ENCODE peak calls at places on chromosomes 5 and 9, in five cellular contexts. One of them, this sample, is unnamed.

GRCh38 chr5:78162253-78162862 is 132.1 kb downstream of the AP3B1 start:
- DNase-seq in GM23338: peak; percentile 63
- DNase-seq in NCI-H1436: peak; percentile 42
- DNase-seq in stimulated activated CD8-positive, alpha-beta memory T cell treated with anti-CD3 and anti-CD28 coated beads, Interleukin-15, amount 100 ng/mL, for 1 hour: no peak
- DNase-seq in activated T-helper 2 cell treated with anti-CD3 and anti-CD28 coated beads, Interferon-gamma antibody, Interleukin-2, Interleukin-4, amounts not matched to agents 10 μg/mL and 5 μg/mL and 100 μg/mL, durations not matched to agents 14 hours and 24 hours and 36 hours: no peak
- DNase-seq in this sample: no peak

GRCh38 chr5:9545301-9545958 is 445 bp downstream of the SEMA5A start:
- DNase-seq in GM23338: peak; percentile 63
- DNase-seq in NCI-H1436: no peak
- DNase-seq in stimulated activated CD8-positive, alpha-beta memory T cell treated with anti-CD3 and anti-CD28 coated beads, Interleukin-15, amount 100 ng/mL, for 1 hour: no peak
- DNase-seq in activated T-helper 2 cell treated with anti-CD3 and anti-CD28 coated beads, Interferon-gamma antibody, Interleukin-2, Interleukin-4, amounts not matched to agents 10 μg/mL and 5 μg/mL and 100 μg/mL, durations not matched to agents 14 hours and 24 hours and 36 hours: no peak
- DNase-seq in this sample: peak; percentile 74

GRCh38 chr9:104586496-104587180 is 12.6 kb downstream of the OR13C5 start:
- DNase-seq in GM23338: no peak
- DNase-seq in NCI-H1436: no peak
- DNase-seq in stimulated activated CD8-positive, alpha-beta memory T cell treated with anti-CD3 and anti-CD28 coated beads, Interleukin-15, amount 100 ng/mL, for 1 hour: no peak
- DNase-seq in activated T-helper 2 cell treated with anti-CD3 and anti-CD28 coated beads, Interferon-gamma antibody, Interleukin-2, Interleukin-4, amounts not matched to agents 10 μg/mL and 5 μg/mL and 100 μg/mL, durations not matched to agents 14 hours and 24 hours and 36 hours: no peak
- DNase-seq in this sample: no peak

GRCh38 chr5:170284231-170284630 is 13.3 kb downstream of the LCP2 start:
- DNase-seq in GM23338: no peak
- DNase-seq in NCI-H1436: no peak
- DNase-seq in stimulated activated CD8-positive, alpha-beta memory T cell treated with anti-CD3 and anti-CD28 coated beads, Interleukin-15, amount 100 ng/mL, for 1 hour: no peak
- DNase-seq in activated T-helper 2 cell treated with anti-CD3 and anti-CD28 coated beads, Interferon-gamma antibody, Interleukin-2, Interleukin-4, amounts not matched to agents 10 μg/mL and 5 μg/mL and 100 μg/mL, durations not matched to agents 14 hours and 24 hours and 36 hours: no peak
- DNase-seq in this sample: no peak

GRCh38 chr9:137772281-137772873 is 105.2 kb upstream of the CACNA1B start:
- DNase-seq in GM23338: peak; percentile 64
- DNase-seq in NCI-H1436: no peak
- DNase-seq in stimulated activated CD8-positive, alpha-beta memory T cell treated with anti-CD3 and anti-CD28 coated beads, Interleukin-15, amount 100 ng/mL, for 1 hour: no peak
- DNase-seq in activated T-helper 2 cell treated with anti-CD3 and anti-CD28 coated beads, Interferon-gamma antibody, Interleukin-2, Interleukin-4, amounts not matched to agents 10 μg/mL and 5 μg/mL and 100 μg/mL, durations not matched to agents 14 hours and 24 hours and 36 hours: no peak
- DNase-seq in this sample: peak; percentile 42

GRCh38 chr9:132575005-132575609 is 7.3 kb upstream of the BARHL1 start:
- DNase-seq in GM23338: peak; percentile 94
- DNase-seq in NCI-H1436: peak; percentile 85
- DNase-seq in stimulated activated CD8-positive, alpha-beta memory T cell treated with anti-CD3 and anti-CD28 coated beads, Interleukin-15, amount 100 ng/mL, for 1 hour: peak; percentile 14
- DNase-seq in activated T-helper 2 cell treated with anti-CD3 and anti-CD28 coated beads, Interferon-gamma antibody, Interleukin-2, Interleukin-4, amounts not matched to agents 10 μg/mL and 5 μg/mL and 100 μg/mL, durations not matched to agents 14 hours and 24 hours and 36 hours: peak; percentile 22
- DNase-seq in this sample: peak; percentile 87

GRCh38 chr9:87602933-87603643 is 105.4 kb downstream of the DAPK1 start:
- DNase-seq in GM23338: no peak
- DNase-seq in NCI-H1436: no peak
- DNase-seq in stimulated activated CD8-positive, alpha-beta memory T cell treated with anti-CD3 and anti-CD28 coated beads, Interleukin-15, amount 100 ng/mL, for 1 hour: no peak
- DNase-seq in activated T-helper 2 cell treated with anti-CD3 and anti-CD28 coated beads, Interferon-gamma antibody, Interleukin-2, Interleukin-4, amounts not matched to agents 10 μg/mL and 5 μg/mL and 100 μg/mL, durations not matched to agents 14 hours and 24 hours and 36 hours: no peak
- DNase-seq in this sample: no peak

GRCh38 chr5:12625667-12626263 is 721.5 kb upstream of the CTNND2 start:
- DNase-seq in GM23338: peak; percentile 23
- DNase-seq in NCI-H1436: no peak
- DNase-seq in stimulated activated CD8-positive, alpha-beta memory T cell treated with anti-CD3 and anti-CD28 coated beads, Interleukin-15, amount 100 ng/mL, for 1 hour: no peak
- DNase-seq in activated T-helper 2 cell treated with anti-CD3 and anti-CD28 coated beads, Interferon-gamma antibody, Interleukin-2, Interleukin-4, amounts not matched to agents 10 μg/mL and 5 μg/mL and 100 μg/mL, durations not matched to agents 14 hours and 24 hours and 36 hours: no peak
- DNase-seq in this sample: no peak

GRCh38 chr9:134375430-134376385 is 49.5 kb downstream of the RXRA start:
- DNase-seq in GM23338: no peak
- DNase-seq in NCI-H1436: no peak
- DNase-seq in stimulated activated CD8-positive, alpha-beta memory T cell treated with anti-CD3 and anti-CD28 coated beads, Interleukin-15, amount 100 ng/mL, for 1 hour: no peak
- DNase-seq in activated T-helper 2 cell treated with anti-CD3 and anti-CD28 coated beads, Interferon-gamma antibody, Interleukin-2, Interleukin-4, amounts not matched to agents 10 μg/mL and 5 μg/mL and 100 μg/mL, durations not matched to agents 14 hours and 24 hours and 36 hours: no peak
- DNase-seq in this sample: no peak

GRCh38 chr5:1633605-1634336 is 110.0 kb upstream of the LPCAT1 start:
- DNase-seq in GM23338: peak; percentile 91
- DNase-seq in NCI-H1436: peak; percentile 56
- DNase-seq in stimulated activated CD8-positive, alpha-beta memory T cell treated with anti-CD3 and anti-CD28 coated beads, Interleukin-15, amount 100 ng/mL, for 1 hour: peak; percentile 27
- DNase-seq in activated T-helper 2 cell treated with anti-CD3 and anti-CD28 coated beads, Interferon-gamma antibody, Interleukin-2, Interleukin-4, amounts not matched to agents 10 μg/mL and 5 μg/mL and 100 μg/mL, durations not matched to agents 14 hours and 24 hours and 36 hours: peak; percentile 80
- DNase-seq in this sample: peak; percentile 96

GRCh38 chr9:87579761-87580626 is 82.3 kb downstream of the DAPK1 start:
- DNase-seq in GM23338: no peak
- DNase-seq in NCI-H1436: no peak
- DNase-seq in stimulated activated CD8-positive, alpha-beta memory T cell treated with anti-CD3 and anti-CD28 coated beads, Interleukin-15, amount 100 ng/mL, for 1 hour: no peak
- DNase-seq in activated T-helper 2 cell treated with anti-CD3 and anti-CD28 coated beads, Interferon-gamma antibody, Interleukin-2, Interleukin-4, amounts not matched to agents 10 μg/mL and 5 μg/mL and 100 μg/mL, durations not matched to agents 14 hours and 24 hours and 36 hours: no peak
- DNase-seq in this sample: no peak

GRCh38 chr5:172798422-172799215 is 27.6 kb upstream of the DUSP1 start:
- DNase-seq in GM23338: no peak
- DNase-seq in NCI-H1436: no peak
- DNase-seq in stimulated activated CD8-positive, alpha-beta memory T cell treated with anti-CD3 and anti-CD28 coated beads, Interleukin-15, amount 100 ng/mL, for 1 hour: no peak
- DNase-seq in activated T-helper 2 cell treated with anti-CD3 and anti-CD28 coated beads, Interferon-gamma antibody, Interleukin-2, Interleukin-4, amounts not matched to agents 10 μg/mL and 5 μg/mL and 100 μg/mL, durations not matched to agents 14 hours and 24 hours and 36 hours: no peak
- DNase-seq in this sample: peak; percentile 81

GRCh38 chr9:133950916-133951231 is 41.2 kb downstream of the VAV2 start:
- DNase-seq in GM23338: no peak
- DNase-seq in NCI-H1436: no peak
- DNase-seq in stimulated activated CD8-positive, alpha-beta memory T cell treated with anti-CD3 and anti-CD28 coated beads, Interleukin-15, amount 100 ng/mL, for 1 hour: no peak
- DNase-seq in activated T-helper 2 cell treated with anti-CD3 and anti-CD28 coated beads, Interferon-gamma antibody, Interleukin-2, Interleukin-4, amounts not matched to agents 10 μg/mL and 5 μg/mL and 100 μg/mL, durations not matched to agents 14 hours and 24 hours and 36 hours: no peak
- DNase-seq in this sample: no peak

GRCh38 chr5:83614841-83615240 is 105.8 kb downstream of the HAPLN1 start:
- DNase-seq in GM23338: no peak
- DNase-seq in NCI-H1436: no peak
- DNase-seq in stimulated activated CD8-positive, alpha-beta memory T cell treated with anti-CD3 and anti-CD28 coated beads, Interleukin-15, amount 100 ng/mL, for 1 hour: no peak
- DNase-seq in activated T-helper 2 cell treated with anti-CD3 and anti-CD28 coated beads, Interferon-gamma antibody, Interleukin-2, Interleukin-4, amounts not matched to agents 10 μg/mL and 5 μg/mL and 100 μg/mL, durations not matched to agents 14 hours and 24 hours and 36 hours: no peak
- DNase-seq in this sample: no peak

GRCh38 chr9:83986765-83987401 is 6.3 kb downstream of the RMI1 start:
- DNase-seq in GM23338: no peak
- DNase-seq in NCI-H1436: no peak
- DNase-seq in stimulated activated CD8-positive, alpha-beta memory T cell treated with anti-CD3 and anti-CD28 coated beads, Interleukin-15, amount 100 ng/mL, for 1 hour: no peak
- DNase-seq in activated T-helper 2 cell treated with anti-CD3 and anti-CD28 coated beads, Interferon-gamma antibody, Interleukin-2, Interleukin-4, amounts not matched to agents 10 μg/mL and 5 μg/mL and 100 μg/mL, durations not matched to agents 14 hours and 24 hours and 36 hours: no peak
- DNase-seq in this sample: no peak

GRCh38 chr9:137761032-137761431 is 116.5 kb upstream of the CACNA1B start:
- DNase-seq in GM23338: no peak
- DNase-seq in NCI-H1436: no peak
- DNase-seq in stimulated activated CD8-positive, alpha-beta memory T cell treated with anti-CD3 and anti-CD28 coated beads, Interleukin-15, amount 100 ng/mL, for 1 hour: no peak
- DNase-seq in activated T-helper 2 cell treated with anti-CD3 and anti-CD28 coated beads, Interferon-gamma antibody, Interleukin-2, Interleukin-4, amounts not matched to agents 10 μg/mL and 5 μg/mL and 100 μg/mL, durations not matched to agents 14 hours and 24 hours and 36 hours: no peak
- DNase-seq in this sample: no peak

GRCh38 chr5:37604290-37604689 is 225.2 kb downstream of the WDR70 start:
- DNase-seq in GM23338: no peak
- DNase-seq in NCI-H1436: no peak
- DNase-seq in stimulated activated CD8-positive, alpha-beta memory T cell treated with anti-CD3 and anti-CD28 coated beads, Interleukin-15, amount 100 ng/mL, for 1 hour: no peak
- DNase-seq in activated T-helper 2 cell treated with anti-CD3 and anti-CD28 coated beads, Interferon-gamma antibody, Interleukin-2, Interleukin-4, amounts not matched to agents 10 μg/mL and 5 μg/mL and 100 μg/mL, durations not matched to agents 14 hours and 24 hours and 36 hours: no peak
- DNase-seq in this sample: no peak

GRCh38 chr5:88393082-88393481 is 124.4 kb upstream of the TMEM161B start:
- DNase-seq in GM23338: no peak
- DNase-seq in NCI-H1436: no peak
- DNase-seq in stimulated activated CD8-positive, alpha-beta memory T cell treated with anti-CD3 and anti-CD28 coated beads, Interleukin-15, amount 100 ng/mL, for 1 hour: no peak
- DNase-seq in activated T-helper 2 cell treated with anti-CD3 and anti-CD28 coated beads, Interferon-gamma antibody, Interleukin-2, Interleukin-4, amounts not matched to agents 10 μg/mL and 5 μg/mL and 100 μg/mL, durations not matched to agents 14 hours and 24 hours and 36 hours: no peak
- DNase-seq in this sample: no peak

GRCh38 chr5:14534773-14535172 is 46.8 kb upstream of the OTULINL start:
- DNase-seq in GM23338: peak; percentile 21
- DNase-seq in NCI-H1436: no peak
- DNase-seq in stimulated activated CD8-positive, alpha-beta memory T cell treated with anti-CD3 and anti-CD28 coated beads, Interleukin-15, amount 100 ng/mL, for 1 hour: no peak
- DNase-seq in activated T-helper 2 cell treated with anti-CD3 and anti-CD28 coated beads, Interferon-gamma antibody, Interleukin-2, Interleukin-4, amounts not matched to agents 10 μg/mL and 5 μg/mL and 100 μg/mL, durations not matched to agents 14 hours and 24 hours and 36 hours: no peak
- DNase-seq in this sample: no peak

GRCh38 chr5:142339781-142340180 is 15.0 kb upstream of the SPRY4 start:
- DNase-seq in GM23338: no peak
- DNase-seq in NCI-H1436: no peak
- DNase-seq in stimulated activated CD8-positive, alpha-beta memory T cell treated with anti-CD3 and anti-CD28 coated beads, Interleukin-15, amount 100 ng/mL, for 1 hour: no peak
- DNase-seq in activated T-helper 2 cell treated with anti-CD3 and anti-CD28 coated beads, Interferon-gamma antibody, Interleukin-2, Interleukin-4, amounts not matched to agents 10 μg/mL and 5 μg/mL and 100 μg/mL, durations not matched to agents 14 hours and 24 hours and 36 hours: no peak
- DNase-seq in this sample: no peak

GRCh38 chr9:126956929-126957686 is 42.5 kb downstream of the RALGPS1 start:
- DNase-seq in GM23338: peak; percentile 30
- DNase-seq in NCI-H1436: no peak
- DNase-seq in stimulated activated CD8-positive, alpha-beta memory T cell treated with anti-CD3 and anti-CD28 coated beads, Interleukin-15, amount 100 ng/mL, for 1 hour: no peak
- DNase-seq in activated T-helper 2 cell treated with anti-CD3 and anti-CD28 coated beads, Interferon-gamma antibody, Interleukin-2, Interleukin-4, amounts not matched to agents 10 μg/mL and 5 μg/mL and 100 μg/mL, durations not matched to agents 14 hours and 24 hours and 36 hours: no peak
- DNase-seq in this sample: no peak

GRCh38 chr5:132424167-132424935 is 54.8 kb downstream of the SLC22A5 start:
- DNase-seq in GM23338: no peak
- DNase-seq in NCI-H1436: no peak
- DNase-seq in stimulated activated CD8-positive, alpha-beta memory T cell treated with anti-CD3 and anti-CD28 coated beads, Interleukin-15, amount 100 ng/mL, for 1 hour: no peak
- DNase-seq in activated T-helper 2 cell treated with anti-CD3 and anti-CD28 coated beads, Interferon-gamma antibody, Interleukin-2, Interleukin-4, amounts not matched to agents 10 μg/mL and 5 μg/mL and 100 μg/mL, durations not matched to agents 14 hours and 24 hours and 36 hours: no peak
- DNase-seq in this sample: no peak

GRCh38 chr5:157248771-157249475 is 17.0 kb upstream of the CYFIP2 start:
- DNase-seq in GM23338: no peak
- DNase-seq in NCI-H1436: no peak
- DNase-seq in stimulated activated CD8-positive, alpha-beta memory T cell treated with anti-CD3 and anti-CD28 coated beads, Interleukin-15, amount 100 ng/mL, for 1 hour: no peak
- DNase-seq in activated T-helper 2 cell treated with anti-CD3 and anti-CD28 coated beads, Interferon-gamma antibody, Interleukin-2, Interleukin-4, amounts not matched to agents 10 μg/mL and 5 μg/mL and 100 μg/mL, durations not matched to agents 14 hours and 24 hours and 36 hours: no peak
- DNase-seq in this sample: no peak

GRCh38 chr5:179261301-179262125 is 83.7 kb downstream of the ADAMTS2 start:
- DNase-seq in GM23338: peak; percentile 92
- DNase-seq in NCI-H1436: no peak
- DNase-seq in stimulated activated CD8-positive, alpha-beta memory T cell treated with anti-CD3 and anti-CD28 coated beads, Interleukin-15, amount 100 ng/mL, for 1 hour: no peak
- DNase-seq in activated T-helper 2 cell treated with anti-CD3 and anti-CD28 coated beads, Interferon-gamma antibody, Interleukin-2, Interleukin-4, amounts not matched to agents 10 μg/mL and 5 μg/mL and 100 μg/mL, durations not matched to agents 14 hours and 24 hours and 36 hours: no peak
- DNase-seq in this sample: peak; percentile 74

GRCh38 chr5:120985526-120985925 is 521.4 kb downstream of the PRR16 start:
- DNase-seq in GM23338: no peak
- DNase-seq in NCI-H1436: no peak
- DNase-seq in stimulated activated CD8-positive, alpha-beta memory T cell treated with anti-CD3 and anti-CD28 coated beads, Interleukin-15, amount 100 ng/mL, for 1 hour: no peak
- DNase-seq in activated T-helper 2 cell treated with anti-CD3 and anti-CD28 coated beads, Interferon-gamma antibody, Interleukin-2, Interleukin-4, amounts not matched to agents 10 μg/mL and 5 μg/mL and 100 μg/mL, durations not matched to agents 14 hours and 24 hours and 36 hours: no peak
- DNase-seq in this sample: no peak

GRCh38 chr9:85514256-85514655 is 227.5 kb downstream of the AGTPBP1 start:
- DNase-seq in GM23338: peak; percentile 14
- DNase-seq in NCI-H1436: no peak
- DNase-seq in stimulated activated CD8-positive, alpha-beta memory T cell treated with anti-CD3 and anti-CD28 coated beads, Interleukin-15, amount 100 ng/mL, for 1 hour: no peak
- DNase-seq in activated T-helper 2 cell treated with anti-CD3 and anti-CD28 coated beads, Interferon-gamma antibody, Interleukin-2, Interleukin-4, amounts not matched to agents 10 μg/mL and 5 μg/mL and 100 μg/mL, durations not matched to agents 14 hours and 24 hours and 36 hours: no peak
- DNase-seq in this sample: no peak

GRCh38 chr9:90420714-90421513 is 221.7 kb downstream of the DIRAS2 start:
- DNase-seq in GM23338: no peak
- DNase-seq in NCI-H1436: no peak
- DNase-seq in stimulated activated CD8-positive, alpha-beta memory T cell treated with anti-CD3 and anti-CD28 coated beads, Interleukin-15, amount 100 ng/mL, for 1 hour: no peak
- DNase-seq in activated T-helper 2 cell treated with anti-CD3 and anti-CD28 coated beads, Interferon-gamma antibody, Interleukin-2, Interleukin-4, amounts not matched to agents 10 μg/mL and 5 μg/mL and 100 μg/mL, durations not matched to agents 14 hours and 24 hours and 36 hours: no peak
- DNase-seq in this sample: no peak

GRCh38 chr5:143922718-143923117 is 110.8 kb downstream of the HMHB1 start:
- DNase-seq in GM23338: no peak
- DNase-seq in NCI-H1436: no peak
- DNase-seq in stimulated activated CD8-positive, alpha-beta memory T cell treated with anti-CD3 and anti-CD28 coated beads, Interleukin-15, amount 100 ng/mL, for 1 hour: no peak
- DNase-seq in activated T-helper 2 cell treated with anti-CD3 and anti-CD28 coated beads, Interferon-gamma antibody, Interleukin-2, Interleukin-4, amounts not matched to agents 10 μg/mL and 5 μg/mL and 100 μg/mL, durations not matched to agents 14 hours and 24 hours and 36 hours: no peak
- DNase-seq in this sample: no peak

GRCh38 chr5:139663752-139664151 is 15.6 kb downstream of the CXXC5 start:
- DNase-seq in GM23338: no peak
- DNase-seq in NCI-H1436: no peak
- DNase-seq in stimulated activated CD8-positive, alpha-beta memory T cell treated with anti-CD3 and anti-CD28 coated beads, Interleukin-15, amount 100 ng/mL, for 1 hour: no peak
- DNase-seq in activated T-helper 2 cell treated with anti-CD3 and anti-CD28 coated beads, Interferon-gamma antibody, Interleukin-2, Interleukin-4, amounts not matched to agents 10 μg/mL and 5 μg/mL and 100 μg/mL, durations not matched to agents 14 hours and 24 hours and 36 hours: no peak
- DNase-seq in this sample: no peak

GRCh38 chr9:104968025-104968982 is 40.3 kb upstream of the ABCA1 start:
- DNase-seq in GM23338: peak; percentile 92
- DNase-seq in NCI-H1436: peak; percentile 76
- DNase-seq in stimulated activated CD8-positive, alpha-beta memory T cell treated with anti-CD3 and anti-CD28 coated beads, Interleukin-15, amount 100 ng/mL, for 1 hour: peak; percentile 67
- DNase-seq in activated T-helper 2 cell treated with anti-CD3 and anti-CD28 coated beads, Interferon-gamma antibody, Interleukin-2, Interleukin-4, amounts not matched to agents 10 μg/mL and 5 μg/mL and 100 μg/mL, durations not matched to agents 14 hours and 24 hours and 36 hours: peak; percentile 75
- DNase-seq in this sample: peak; percentile 97

GRCh38 chr5:167671176-167671575 is 620.3 kb upstream of the WWC1 start:
- DNase-seq in GM23338: no peak
- DNase-seq in NCI-H1436: no peak
- DNase-seq in stimulated activated CD8-positive, alpha-beta memory T cell treated with anti-CD3 and anti-CD28 coated beads, Interleukin-15, amount 100 ng/mL, for 1 hour: no peak
- DNase-seq in activated T-helper 2 cell treated with anti-CD3 and anti-CD28 coated beads, Interferon-gamma antibody, Interleukin-2, Interleukin-4, amounts not matched to agents 10 μg/mL and 5 μg/mL and 100 μg/mL, durations not matched to agents 14 hours and 24 hours and 36 hours: no peak
- DNase-seq in this sample: no peak

GRCh38 chr9:93813221-93813620 is 141.9 kb downstream of the BARX1 start:
- DNase-seq in GM23338: no peak
- DNase-seq in NCI-H1436: no peak
- DNase-seq in stimulated activated CD8-positive, alpha-beta memory T cell treated with anti-CD3 and anti-CD28 coated beads, Interleukin-15, amount 100 ng/mL, for 1 hour: no peak
- DNase-seq in activated T-helper 2 cell treated with anti-CD3 and anti-CD28 coated beads, Interferon-gamma antibody, Interleukin-2, Interleukin-4, amounts not matched to agents 10 μg/mL and 5 μg/mL and 100 μg/mL, durations not matched to agents 14 hours and 24 hours and 36 hours: no peak
- DNase-seq in this sample: no peak

GRCh38 chr9:129038109-129038852 is 1.9 kb downstream of the MIGA2 start:
- DNase-seq in GM23338: no peak
- DNase-seq in NCI-H1436: no peak
- DNase-seq in stimulated activated CD8-positive, alpha-beta memory T cell treated with anti-CD3 and anti-CD28 coated beads, Interleukin-15, amount 100 ng/mL, for 1 hour: no peak
- DNase-seq in activated T-helper 2 cell treated with anti-CD3 and anti-CD28 coated beads, Interferon-gamma antibody, Interleukin-2, Interleukin-4, amounts not matched to agents 10 μg/mL and 5 μg/mL and 100 μg/mL, durations not matched to agents 14 hours and 24 hours and 36 hours: no peak
- DNase-seq in this sample: no peak

GRCh38 chr5:83513081-83513480 is 41.5 kb downstream of the VCAN start:
- DNase-seq in GM23338: no peak
- DNase-seq in NCI-H1436: no peak
- DNase-seq in stimulated activated CD8-positive, alpha-beta memory T cell treated with anti-CD3 and anti-CD28 coated beads, Interleukin-15, amount 100 ng/mL, for 1 hour: no peak
- DNase-seq in activated T-helper 2 cell treated with anti-CD3 and anti-CD28 coated beads, Interferon-gamma antibody, Interleukin-2, Interleukin-4, amounts not matched to agents 10 μg/mL and 5 μg/mL and 100 μg/mL, durations not matched to agents 14 hours and 24 hours and 36 hours: no peak
- DNase-seq in this sample: no peak

GRCh38 chr9:121261107-121261460 is 6.9 kb upstream of the GSN start:
- DNase-seq in GM23338: peak; percentile 46
- DNase-seq in NCI-H1436: no peak
- DNase-seq in stimulated activated CD8-positive, alpha-beta memory T cell treated with anti-CD3 and anti-CD28 coated beads, Interleukin-15, amount 100 ng/mL, for 1 hour: no peak
- DNase-seq in activated T-helper 2 cell treated with anti-CD3 and anti-CD28 coated beads, Interferon-gamma antibody, Interleukin-2, Interleukin-4, amounts not matched to agents 10 μg/mL and 5 μg/mL and 100 μg/mL, durations not matched to agents 14 hours and 24 hours and 36 hours: no peak
- DNase-seq in this sample: no peak

GRCh38 chr9:131076347-131077195 is 19.8 kb upstream of the AIF1L start:
- DNase-seq in GM23338: no peak
- DNase-seq in NCI-H1436: no peak
- DNase-seq in stimulated activated CD8-positive, alpha-beta memory T cell treated with anti-CD3 and anti-CD28 coated beads, Interleukin-15, amount 100 ng/mL, for 1 hour: no peak
- DNase-seq in activated T-helper 2 cell treated with anti-CD3 and anti-CD28 coated beads, Interferon-gamma antibody, Interleukin-2, Interleukin-4, amounts not matched to agents 10 μg/mL and 5 μg/mL and 100 μg/mL, durations not matched to agents 14 hours and 24 hours and 36 hours: no peak
- DNase-seq in this sample: no peak

GRCh38 chr5:95081500-95082355 is 203.2 kb downstream of the MCTP1 start:
- DNase-seq in GM23338: peak; percentile 54
- DNase-seq in NCI-H1436: no peak
- DNase-seq in stimulated activated CD8-positive, alpha-beta memory T cell treated with anti-CD3 and anti-CD28 coated beads, Interleukin-15, amount 100 ng/mL, for 1 hour: no peak
- DNase-seq in activated T-helper 2 cell treated with anti-CD3 and anti-CD28 coated beads, Interferon-gamma antibody, Interleukin-2, Interleukin-4, amounts not matched to agents 10 μg/mL and 5 μg/mL and 100 μg/mL, durations not matched to agents 14 hours and 24 hours and 36 hours: peak; percentile 13
- DNase-seq in this sample: peak; percentile 84

GRCh38 chr5:8135742-8136141 is 266.8 kb downstream of the MTRR start:
- DNase-seq in GM23338: no peak
- DNase-seq in NCI-H1436: no peak
- DNase-seq in stimulated activated CD8-positive, alpha-beta memory T cell treated with anti-CD3 and anti-CD28 coated beads, Interleukin-15, amount 100 ng/mL, for 1 hour: no peak
- DNase-seq in activated T-helper 2 cell treated with anti-CD3 and anti-CD28 coated beads, Interferon-gamma antibody, Interleukin-2, Interleukin-4, amounts not matched to agents 10 μg/mL and 5 μg/mL and 100 μg/mL, durations not matched to agents 14 hours and 24 hours and 36 hours: no peak
- DNase-seq in this sample: no peak